ENCODE peak calls at places on chromosomes 3 and 15, in six cellular contexts. U, B, F, M, D and H are unnamed samples.
A peak's percentile ranks its signal among the peaks of the same experiment; 100 is the strongest.

GRCh38 chr3:42535981-42536784 is 33.7 kb downstream of the VIPR1 start:
- DNase-seq in U (no peak), F (no peak), D (peak; percentile 38), M (peak; percentile 73), B (peak; percentile 41), H (peak; percentile 70)

GRCh38 chr3:134299185-134299887 is 48.7 kb upstream of the RYK start:
- DNase-seq in F (no peak), B (no peak), D (no peak), U (no peak), M (no peak), H (no peak)

GRCh38 chr3:140023616-140024530 is 88.9 kb downstream of the CLSTN2 start:
- DNase-seq in D (no peak), U (no peak), B (no peak), M (peak; percentile 20), F (no peak), H (no peak)

GRCh38 chr15:93929375-93930094 is 301.8 kb upstream of the MCTP2 start:
- DNase-seq in M (peak; percentile 22), U (peak; percentile 82), B (no peak), F (no peak), D (no peak), H (no peak)

GRCh38 chr15:31202953-31203352 is 101.4 kb upstream of the TRPM1 start:
- DNase-seq in D (no peak), U (no peak), B (no peak), M (no peak), F (no peak), H (no peak)

GRCh38 chr3:49370585-49371290 is 12.6 kb upstream of the GPX1 start:
- DNase-seq in D (no peak), U (no peak), F (no peak), B (no peak), M (no peak), H (no peak)

GRCh38 chr15:95932676-95933075 is 397.8 kb upstream of the NR2F2 start:
- DNase-seq in D (no peak), U (no peak), F (no peak), B (no peak), M (no peak), H (no peak)

GRCh38 chr3:149332781-149333517 is 487 bp downstream of the TM4SF18 start:
- DNase-seq in M (no peak), D (no peak), U (no peak), F (no peak), B (no peak), H (no peak)

GRCh38 chr15:38558714-38559059 is 5.9 kb downstream of the RASGRP1 start:
- DNase-seq in D (no peak), B (no peak), M (no peak), U (no peak), F (no peak), H (no peak)

GRCh38 chr3:119497824-119498187 is 541 bp upstream of the TIMMDC1 start:
- DNase-seq in U (no peak), M (peak; percentile 60), B (peak; percentile 22), D (no peak), F (no peak), H (no peak)

GRCh38 chr3:191430103-191430502 is 30.9 kb upstream of the PYDC2 start:
- DNase-seq in U (no peak), F (no peak), M (no peak), B (no peak), D (no peak), H (no peak)

GRCh38 chr3:117282506-117282905 is 572.9 kb downstream of the TUSC7 start:
- DNase-seq in M (no peak), U (no peak), D (no peak), F (no peak), B (no peak), H (no peak)

GRCh38 chr15:74307827-74308642 is 59.4 kb downstream of the CYP11A1 start:
- DNase-seq in B (peak; percentile 83), M (peak; percentile 42), D (no peak), U (no peak), F (no peak), H (peak; percentile 82)

GRCh38 chr3:56291244-56291680 is 177.0 kb downstream of the ERC2 start:
- DNase-seq in M (no peak), D (no peak), B (no peak), F (no peak), U (no peak), H (peak; percentile 10)

GRCh38 chr3:137760341-137761098 is 3.6 kb upstream of the SOX14 start:
- DNase-seq in U (no peak), D (no peak), B (no peak), M (no peak), F (no peak), H (no peak)

GRCh38 chr15:25439456-25439836 is 622 bp upstream of the UBE3A start:
- DNase-seq in M (peak; percentile 45), U (no peak), B (no peak), D (no peak), F (peak; percentile 43), H (peak; percentile 25)

GRCh38 chr3:42148982-42149432 is 57.9 kb downstream of the TRAK1 start:
- DNase-seq in D (no peak), M (peak; percentile 39), F (no peak), B (no peak), U (peak; percentile 59), H (no peak)

GRCh38 chr3:73341272-73341671 is 279.8 kb downstream of the EBLN2 start:
- DNase-seq in F (no peak), B (no peak), M (no peak), U (no peak), D (no peak), H (no peak)

GRCh38 chr3:66083096-66083960 is 44.6 kb upstream of the MAGI1 start:
- DNase-seq in D (no peak), B (no peak), M (no peak), F (no peak), U (no peak), H (no peak)

GRCh38 chr3:184786271-184787010 is 25.5 kb upstream of the VPS8 start:
- DNase-seq in M (no peak), D (peak; percentile 70), F (no peak), B (no peak), U (peak; percentile 74), H (peak; percentile 38)

GRCh38 chr3:151328298-151329036 is 882 bp downstream of the P2RY13 start:
- DNase-seq in F (no peak), M (no peak), U (no peak), B (no peak), D (peak; percentile 61), H (no peak)

GRCh38 chr3:98367464-98368246 is 14.0 kb downstream of the OR5K4 start:
- DNase-seq in M (no peak), U (no peak), F (no peak), D (no peak), B (no peak), H (no peak)

GRCh38 chr3:14203521-14204079 is 25.0 kb downstream of the LSM3 start:
- DNase-seq in F (no peak), M (peak; percentile 72), D (peak; percentile 55), U (peak; percentile 77), B (peak; percentile 79), H (peak; percentile 77)

GRCh38 chr3:40845447-40845846 is 320.7 kb downstream of the ZNF621 start:
- DNase-seq in F (no peak), B (no peak), U (no peak), M (no peak), D (no peak), H (no peak)

GRCh38 chr3:178277605-178278004 is 258.6 kb upstream of the KCNMB2 start:
- DNase-seq in F (no peak), U (no peak), D (no peak), M (no peak), B (no peak), H (no peak)

GRCh38 chr15:69797051-69797595 is 300.6 kb downstream of the TLE3 start:
- DNase-seq in M (no peak), B (no peak), U (no peak), D (no peak), F (peak; percentile 23), H (no peak)

GRCh38 chr3:112032377-112032776 is 2.2 kb upstream of the TMPRSS7 start:
- DNase-seq in U (no peak), D (no peak), F (no peak), B (no peak), M (no peak), H (no peak)

GRCh38 chr15:65875458-65875857 is 6.2 kb downstream of the RAB11A start:
- DNase-seq in U (no peak), B (no peak), F (no peak), D (no peak), M (no peak), H (no peak)

GRCh38 chr3:62361824-62362223 is 11.5 kb downstream of the FEZF2 start:
- DNase-seq in M (no peak), D (no peak), U (no peak), B (no peak), F (no peak), H (no peak)

GRCh38 chr3:54957711-54958110 is 29.9 kb upstream of the LRTM1 start:
- DNase-seq in M (no peak), F (no peak), D (no peak), U (no peak), B (no peak), H (no peak)

GRCh38 chr3:42961633-42962032 is 17.5 kb upstream of the GASK1A start:
- DNase-seq in B (peak; percentile 6), D (no peak), U (peak; percentile 7), F (no peak), M (peak; percentile 26), H (no peak)

GRCh38 chr3:16319307-16319706 is 54.3 kb downstream of the OXNAD1 start:
- DNase-seq in U (no peak), D (no peak), B (peak; percentile 21), M (no peak), F (no peak), H (peak; percentile 48)
- TF ChIP-seq CTCF in U (peak; percentile 31), D (no peak), B (peak; percentile 43), M (peak; percentile 24), F (peak; percentile 43), H (peak; percentile 26)

DNA sequence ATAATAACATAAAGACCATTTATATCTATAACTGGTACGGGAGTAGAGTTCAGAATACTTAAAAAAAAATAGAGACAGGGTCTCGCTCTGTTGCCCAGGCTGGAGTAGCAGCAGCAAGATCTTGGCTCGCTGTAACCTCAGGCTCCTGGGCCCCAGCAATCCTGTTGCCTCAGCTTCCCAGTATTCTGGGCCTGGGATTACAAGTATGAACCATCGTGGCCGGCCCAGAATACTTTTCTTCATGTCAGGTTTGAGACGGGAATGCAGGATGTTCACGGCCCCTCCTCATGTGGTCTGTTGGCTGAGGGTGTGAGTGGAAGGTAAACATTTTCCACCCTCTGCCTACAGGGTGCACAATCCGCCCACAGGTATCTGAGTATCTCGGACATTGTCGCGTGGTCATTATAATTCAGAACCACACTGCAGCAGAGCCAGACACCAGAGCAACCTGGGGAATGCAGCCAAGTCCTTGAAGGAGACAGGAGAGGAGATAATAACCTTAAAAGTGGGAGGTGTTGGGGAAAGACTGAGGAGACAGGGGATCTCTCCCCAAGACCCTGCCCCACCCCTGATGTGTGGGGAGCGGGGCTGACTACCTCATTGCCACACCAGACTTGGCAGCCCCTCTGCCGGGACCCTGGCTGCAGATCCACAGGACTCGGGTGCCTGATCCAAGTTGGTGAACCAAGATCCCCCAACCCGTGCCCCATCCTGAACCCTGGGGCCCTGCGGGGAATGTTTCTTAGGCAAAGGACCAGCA is 106.8 kb downstream of the ADCY5 start:
- DNase-seq in U (no peak), F (no peak), B (no peak), M (no peak), D (peak; percentile 28), H (no peak)
- TF ChIP-seq CTCF in U (no peak), F (no peak), B (no peak), M (no peak), D (no peak), H (no peak)

GRCh38 chr3:188956839-188957489 is 214.8 kb upstream of the TPRG1 start:
- DNase-seq in M (no peak), B (peak; percentile 35), U (no peak), F (no peak), D (no peak), H (no peak)
- TF ChIP-seq CTCF in M (peak; percentile 80), B (peak; percentile 63), U (peak; percentile 81), F (peak; percentile 79), D (peak; percentile 86), H (peak; percentile 44)

GRCh38 chr3:179775416-179776122 is 122.7 kb downstream of the USP13 start:
- DNase-seq in F (no peak), D (no peak), M (no peak), U (no peak), B (no peak), H (no peak)
- TF ChIP-seq CTCF in F (no peak), D (no peak), M (no peak), U (no peak), B (no peak), H (no peak)